ENCODE peak calls at places on chromosomes 6 and 20, in eight cellular contexts. D, T, L, G, Y, C, F and K are unnamed samples.

GRCh38 chr20:61170521-61170920 is 81.5 kb upstream of the CDH4 start:
- DNase-seq in D (no peak), T (no peak), L (no peak), G (no peak), Y (no peak), C (no peak), F (no peak), K (no peak)

GRCh38 chr6:111657146-111657545 is 51.5 kb upstream of the TRAF3IP2 start:
- DNase-seq in D (no peak), T (peak), L (no peak), G (no peak), Y (peak), C (peak), F (no peak), K (no peak)

GRCh38 chr6:90496191-90496590 is 90.7 kb downstream of the MAP3K7 start:
- DNase-seq in D (no peak), T (no peak), L (no peak), G (no peak), Y (no peak), C (no peak), F (no peak), K (no peak)

GRCh38 chr6:43286995-43287716 is 10.9 kb upstream of the SLC22A7 start:
- DNase-seq in D (no peak), T (no peak), L (no peak), G (no peak), Y (peak), C (no peak), F (no peak), K (no peak)

GRCh38 chr6:137475103-137475502 is 19.1 kb downstream of the OLIG3 start:
- DNase-seq in D (no peak), T (no peak), L (no peak), G (no peak), Y (no peak), C (no peak), F (no peak), K (no peak)

GRCh38 chr6:88179692-88180091 is 13.5 kb upstream of the CNR1 start:
- DNase-seq in D (no peak), T (no peak), L (no peak), G (no peak), Y (no peak), C (no peak), F (no peak), K (no peak)

GRCh38 chr20:5580940-5581708 is 169.1 kb upstream of the SHLD1 start:
- DNase-seq in D (no peak), T (no peak), L (no peak), G (no peak), Y (no peak), C (no peak), F (no peak), K (no peak)

GRCh38 chr6:170555305-170555704 is 1.1 kb downstream of the TBP start:
- DNase-seq in D (no peak), T (no peak), L (no peak), G (no peak), Y (no peak), C (no peak), F (no peak), K (no peak)

GRCh38 chr6:163759542-163759941 is 345.0 kb downstream of the QKI start:
- DNase-seq in D (no peak), T (no peak), L (no peak), G (no peak), Y (no peak), C (no peak), F (no peak), K (no peak)

GRCh38 chr20:25254986-25255680 is 7.2 kb downstream of the PYGB start:
- DNase-seq in D (no peak), T (no peak), L (no peak), G (no peak), Y (no peak), C (no peak), F (no peak), K (no peak)

GRCh38 chr20:38046572-38046971 is 13.0 kb downstream of the RPRD1B start:
- DNase-seq in D (no peak), T (no peak), L (no peak), G (no peak), Y (no peak), C (no peak), F (no peak), K (no peak)

GRCh38 chr20:58650181-58650775 is 805 bp upstream of the STX16 start:
- DNase-seq in D (no peak), T (peak), L (peak), G (no peak), Y (no peak), C (no peak), F (no peak), K (peak)

GRCh38 chr6:113450061-113450465 is 407.1 kb upstream of the MARCKS start:
- DNase-seq in D (no peak), T (no peak), L (no peak), G (no peak), Y (peak), C (no peak), F (no peak), K (no peak)

GRCh38 chr6:79756496-79756895 is 125.4 kb downstream of the SH3BGRL2 start:
- DNase-seq in D (no peak), T (no peak), L (no peak), G (no peak), Y (no peak), C (no peak), F (no peak), K (no peak)

GRCh38 chr6:43723737-43724295 is 36.2 kb upstream of the MRPS18A start:
- DNase-seq in D (peak), T (peak), L (peak), G (no peak), Y (peak), C (peak), F (peak), K (peak)

GRCh38 chr6:134621858-134622257 is 303.9 kb upstream of the SGK1 start:
- DNase-seq in D (no peak), T (no peak), L (no peak), G (no peak), Y (no peak), C (no peak), F (no peak), K (no peak)

GRCh38 chr20:3221398-3222226 is 12.3 kb downstream of the ITPA start:
- DNase-seq in D (no peak), T (no peak), L (no peak), G (no peak), Y (no peak), C (no peak), F (no peak), K (no peak)

GRCh38 chr6:89146748-89147715 is 1.2 kb downstream of the PM20D2 start:
- DNase-seq in D (no peak), T (peak), L (no peak), G (no peak), Y (peak), C (peak), F (peak), K (no peak)

GRCh38 chr6:161100072-161100471 is 108.5 kb downstream of the MAP3K4 start:
- DNase-seq in D (peak), T (no peak), L (no peak), G (no peak), Y (no peak), C (no peak), F (no peak), K (no peak)

GRCh38 chr6:13284646-13285045 is 43.7 kb downstream of the TBC1D7 start:
- DNase-seq in D (no peak), T (no peak), L (no peak), G (no peak), Y (no peak), C (no peak), F (no peak), K (no peak)

GRCh38 chr6:167497387-167498056 is 172.6 kb downstream of the TTLL2 start:
- DNase-seq in D (no peak), T (no peak), L (no peak), G (no peak), Y (peak), C (no peak), F (no peak), K (no peak)

GRCh38 chr6:227074-227782 is 65.1 kb upstream of the DUSP22 start:
- DNase-seq in D (no peak), T (peak), L (no peak), G (no peak), Y (no peak), C (no peak), F (no peak), K (no peak)

GRCh38 chr6:3838992-3839867 is 9.9 kb upstream of the FAM50B start:
- DNase-seq in D (no peak), T (peak), L (no peak), G (no peak), Y (peak), C (no peak), F (no peak), K (no peak)

GRCh38 chr6:31075528-31075927 is 36.8 kb downstream of the C6orf15 start:
- DNase-seq in D (no peak), T (peak), L (no peak), G (no peak), Y (no peak), C (peak), F (no peak), K (no peak)

GRCh38 chr6:85186546-85187170 is 263.2 kb upstream of the NT5E start:
- DNase-seq in D (no peak), T (peak), L (no peak), G (no peak), Y (no peak), C (peak), F (no peak), K (no peak)

GRCh38 chr6:52588087-52588709 is 11.3 kb upstream of the TRAM2 start:
- DNase-seq in D (no peak), T (no peak), L (no peak), G (no peak), Y (no peak), C (no peak), F (no peak), K (no peak)

GRCh38 chr6:163229050-163229449 is 185.5 kb upstream of the QKI start:
- DNase-seq in D (no peak), T (no peak), L (no peak), G (no peak), Y (no peak), C (no peak), F (no peak), K (no peak)

GRCh38 chr20:5844063-5844681 is 94.0 kb downstream of the SHLD1 start:
- DNase-seq in D (peak), T (no peak), L (peak), G (no peak), Y (peak), C (peak), F (no peak), K (no peak)

GRCh38 chr6:89369009-89369408 is 16.5 kb upstream of the UBE2J1 start:
- DNase-seq in D (no peak), T (peak), L (no peak), G (no peak), Y (peak), C (peak), F (no peak), K (peak)

GRCh38 chr6:136036601-136037000 is 185.1 kb downstream of the PDE7B start:
- DNase-seq in D (no peak), T (peak), L (no peak), G (no peak), Y (no peak), C (peak), F (no peak), K (no peak)

GRCh38 chr6:136036071-136036380 is 184.5 kb downstream of the PDE7B start:
- DNase-seq in D (no peak), T (no peak), L (no peak), G (no peak), Y (no peak), C (no peak), F (no peak), K (no peak)

GRCh38 chr6:136031982-136032381 is 180.5 kb downstream of the PDE7B start:
- DNase-seq in D (peak), T (peak), L (no peak), G (no peak), Y (peak), C (peak), F (no peak), K (peak)

GRCh38 chr6:136035378-136036070 is 184.0 kb downstream of the PDE7B start:
- DNase-seq in D (no peak), T (peak), L (no peak), G (no peak), Y (no peak), C (peak), F (no peak), K (no peak)

GRCh38 chr6:136034422-136034821 is 182.9 kb downstream of the PDE7B start:
- DNase-seq in D (no peak), T (no peak), L (no peak), G (no peak), Y (no peak), C (no peak), F (no peak), K (no peak)
- TF ChIP-seq CTCF in D (peak), T (no peak), L (no peak), G (no peak), Y (no peak), C (no peak), F (no peak), K (no peak)

GRCh38 chr6:41528409-41528963 is 17.7 kb upstream of the FOXP4 start:
- DNase-seq in D (no peak), T (no peak), L (no peak), G (no peak), Y (no peak), C (no peak), F (no peak), K (no peak)
- TF ChIP-seq CTCF in D (no peak), T (no peak), L (no peak), G (no peak), Y (no peak), C (no peak), F (no peak), K (no peak)

DNA sequence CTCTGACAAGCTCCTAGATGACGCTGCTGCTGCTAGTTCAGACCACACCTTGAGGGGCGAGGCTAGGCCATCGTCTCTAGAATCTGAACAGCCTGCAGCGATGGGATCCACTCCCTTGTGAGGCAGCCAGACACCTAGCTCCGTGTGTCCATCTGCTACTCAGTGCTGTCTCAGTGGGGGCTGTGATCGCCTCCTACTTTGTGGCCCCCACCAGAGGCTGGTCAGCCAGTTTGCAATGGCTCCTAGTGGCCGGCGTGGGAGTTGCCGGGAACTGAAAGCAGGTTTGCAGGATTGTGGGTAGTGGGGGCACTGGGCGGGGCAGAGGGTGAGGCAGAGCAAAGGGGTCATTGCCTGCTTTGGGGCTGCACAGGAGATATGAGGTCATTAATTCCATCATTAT is 2.8 kb downstream of the CCN5 start:
- DNase-seq in D (no peak), T (no peak), L (no peak), G (no peak), Y (no peak), C (no peak), F (no peak), K (peak)
- TF ChIP-seq CTCF in D (peak), T (peak), L (no peak), G (peak), Y (peak), C (peak), F (peak), K (peak)

GRCh38 chr6:73803562-73804221 is 107.7 kb downstream of the CD109 start:
- DNase-seq in D (peak), T (peak), L (no peak), G (no peak), Y (peak), C (peak), F (peak), K (peak)
- TF ChIP-seq CTCF in D (peak), T (peak), L (no peak), G (peak), Y (peak), C (peak), F (peak), K (peak)

DNA sequence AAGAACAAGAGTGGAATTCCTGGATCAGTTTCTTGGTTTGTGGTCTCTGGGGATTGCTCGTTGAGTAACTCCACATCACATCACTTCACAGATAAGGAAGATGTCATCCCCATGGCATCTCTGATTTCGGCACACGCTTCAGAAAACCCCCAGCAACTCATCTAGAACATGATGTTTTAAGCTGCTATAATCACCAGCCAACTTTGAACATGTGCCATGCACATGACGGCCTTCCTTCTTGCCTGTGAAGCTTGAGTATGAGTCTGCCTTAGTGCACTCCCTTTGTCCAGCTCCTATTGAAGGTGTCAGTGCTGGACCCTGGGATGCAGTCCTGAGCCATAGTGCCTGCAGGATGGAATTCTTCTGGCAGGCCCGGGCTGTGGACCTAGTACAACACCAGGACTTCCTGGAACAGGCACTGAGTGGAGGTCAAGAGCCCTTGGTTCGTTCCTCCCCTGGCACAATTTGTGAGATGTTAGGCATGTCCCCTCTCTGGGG is 231.5 kb upstream of the SUPT3H start:
- DNase-seq in D (no peak), T (peak), L (no peak), G (no peak), Y (no peak), C (peak), F (peak), K (no peak)
- TF ChIP-seq CTCF in D (no peak), T (no peak), L (no peak), G (no peak), Y (no peak), C (no peak), F (no peak), K (no peak)

GRCh38 chr20:46681032-46681854 is 8.0 kb downstream of the TP53RK start:
- DNase-seq in D (peak), T (peak), L (peak), G (peak), Y (peak), C (peak), F (no peak), K (peak)
- TF ChIP-seq CTCF in D (peak), T (peak), L (peak), G (peak), Y (peak), C (peak), F (peak), K (peak)

GRCh38 chr6:17599885-17600526 is at the start of gene FAM8A1:
- DNase-seq in D (peak), T (peak), L (peak), G (peak), Y (peak), C (peak), F (peak), K (peak)
- TF ChIP-seq CTCF in D (peak), T (peak), L (peak), G (peak), Y (peak), C (peak), F (peak), K (peak)